ENCODE peak calls at places on chromosome 16, in six cellular contexts. T, P, U, F, Z and L are unnamed samples.

GRCh38 chr16:70416748-70417616 is 21.9 kb downstream of the ST3GAL2 start:
- DNase-seq in T (no peak), P (no peak), U (no peak), F (no peak), Z (peak; percentile 62), L (no peak)

GRCh38 chr16:66364117-66364958 is 2.2 kb upstream of the CDH5 start:
- DNase-seq in T (peak; percentile 23), P (no peak), U (peak; percentile 70), F (no peak), Z (peak; percentile 38), L (peak; percentile 31)

GRCh38 chr16:79533292-79533691 is 67.2 kb downstream of the MAF start:
- DNase-seq in T (no peak), P (no peak), U (no peak), F (no peak), Z (no peak), L (no peak)

GRCh38 chr16:50300942-50301625 is 34.7 kb downstream of the ADCY7 start:
- DNase-seq in T (no peak), P (no peak), U (no peak), F (peak; percentile 22), Z (no peak), L (no peak)

GRCh38 chr16:67459066-67459857 is 21.7 kb downstream of the ATP6V0D1 start:
- DNase-seq in T (peak; percentile 94), P (no peak), U (no peak), F (no peak), Z (peak; percentile 78), L (peak; percentile 52)

GRCh38 chr16:5361322-5361721 is 263.7 kb upstream of the EEF2KMT start:
- DNase-seq in T (no peak), P (no peak), U (no peak), F (no peak), Z (no peak), L (no peak)

GRCh38 chr16:65876200-65876498 is 490.3 kb upstream of the CDH5 start:
- DNase-seq in T (no peak), P (no peak), U (no peak), F (no peak), Z (no peak), L (no peak)

GRCh38 chr16:69848635-69849545 is 86.8 kb downstream of the WWP2 start:
- DNase-seq in T (peak; percentile 90), P (peak; percentile 84), U (peak; percentile 87), F (peak; percentile 49), Z (peak; percentile 88), L (no peak)

GRCh38 chr16:3825940-3826339 is 54.6 kb downstream of the CREBBP start:
- DNase-seq in T (no peak), P (no peak), U (no peak), F (no peak), Z (no peak), L (no peak)

GRCh38 chr16:67865318-67865717 is 7.5 kb upstream of the EDC4 start:
- DNase-seq in T (peak; percentile 48), P (no peak), U (no peak), F (no peak), Z (peak; percentile 27), L (no peak)

GRCh38 chr16:75351183-75351582 is 82.1 kb downstream of the CFDP1 start:
- DNase-seq in T (no peak), P (no peak), U (no peak), F (no peak), Z (no peak), L (no peak)

GRCh38 chr16:85370881-85371651 is 242.1 kb upstream of the GSE1 start:
- DNase-seq in T (no peak), P (no peak), U (no peak), F (no peak), Z (peak; percentile 83), L (no peak)

GRCh38 chr16:64893386-64893785 is 228.5 kb downstream of the CDH11 start:
- DNase-seq in T (no peak), P (no peak), U (no peak), F (no peak), Z (no peak), L (no peak)

GRCh38 chr16:26316683-26317464 is 625.1 kb downstream of the HS3ST4 start:
- DNase-seq in T (no peak), P (no peak), U (no peak), F (peak; percentile 54), Z (no peak), L (no peak)

GRCh38 chr16:2008009-2008526 is 1.6 kb downstream of the ZNF598 start:
- DNase-seq in T (peak; percentile 75), P (no peak), U (no peak), F (no peak), Z (peak; percentile 68), L (peak; percentile 94)

GRCh38 chr16:2008631-2009301 is 855 bp downstream of the ZNF598 start:
- DNase-seq in T (peak; percentile 52), P (no peak), U (no peak), F (no peak), Z (no peak), L (no peak)

GRCh38 chr16:2009302-2009711 is 314 bp downstream of the ZNF598 start:
- DNase-seq in T (no peak), P (no peak), U (no peak), F (no peak), Z (no peak), L (no peak)

GRCh38 chr16:2007081-2007836 is 2.4 kb downstream of the ZNF598 start:
- DNase-seq in T (peak; percentile 63), P (no peak), U (no peak), F (no peak), Z (no peak), L (no peak)

DNA sequence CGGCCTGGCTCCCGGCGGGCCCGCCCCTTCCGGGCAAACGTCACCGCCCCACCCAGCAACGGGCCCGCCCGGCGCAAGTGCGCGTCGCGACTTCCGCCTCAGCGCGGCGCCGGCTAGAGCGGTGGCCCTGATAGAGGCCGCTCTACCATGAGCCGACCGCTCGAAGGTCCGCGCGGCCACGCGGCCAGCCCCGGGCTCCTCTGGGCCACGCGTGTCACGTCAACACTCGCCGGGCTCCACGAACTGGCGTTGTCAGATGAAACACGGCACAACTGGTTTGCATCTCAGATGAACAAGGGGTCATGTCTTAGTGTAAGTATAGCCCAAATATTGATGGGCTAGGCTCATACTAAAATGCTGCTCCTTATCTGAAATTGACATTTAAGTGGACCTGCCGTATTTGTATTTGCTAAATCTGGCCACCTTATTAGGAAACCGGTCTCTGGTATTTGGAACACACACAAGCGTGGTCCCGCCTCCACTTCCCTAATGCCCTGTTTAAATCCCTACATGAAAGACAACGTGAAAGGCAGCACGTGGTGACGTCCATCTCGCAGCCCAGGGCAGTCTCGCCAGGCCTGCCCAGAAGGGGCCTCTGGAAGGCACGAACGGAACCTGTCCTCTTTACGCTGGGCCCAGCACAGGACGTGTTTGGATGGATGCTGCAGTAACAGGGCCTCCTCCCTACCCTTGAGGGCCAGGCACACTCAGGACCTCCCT is at the start of gene ZNF598:
- DNase-seq in T (peak; percentile 86), P (no peak), U (peak; percentile 70), F (peak; percentile 82), Z (peak; percentile 86), L (no peak)
- TF ChIP-seq CTCF in T (no peak), P (no peak), U (no peak), F (peak; percentile 35), Z (no peak), L (no peak)

DNA sequence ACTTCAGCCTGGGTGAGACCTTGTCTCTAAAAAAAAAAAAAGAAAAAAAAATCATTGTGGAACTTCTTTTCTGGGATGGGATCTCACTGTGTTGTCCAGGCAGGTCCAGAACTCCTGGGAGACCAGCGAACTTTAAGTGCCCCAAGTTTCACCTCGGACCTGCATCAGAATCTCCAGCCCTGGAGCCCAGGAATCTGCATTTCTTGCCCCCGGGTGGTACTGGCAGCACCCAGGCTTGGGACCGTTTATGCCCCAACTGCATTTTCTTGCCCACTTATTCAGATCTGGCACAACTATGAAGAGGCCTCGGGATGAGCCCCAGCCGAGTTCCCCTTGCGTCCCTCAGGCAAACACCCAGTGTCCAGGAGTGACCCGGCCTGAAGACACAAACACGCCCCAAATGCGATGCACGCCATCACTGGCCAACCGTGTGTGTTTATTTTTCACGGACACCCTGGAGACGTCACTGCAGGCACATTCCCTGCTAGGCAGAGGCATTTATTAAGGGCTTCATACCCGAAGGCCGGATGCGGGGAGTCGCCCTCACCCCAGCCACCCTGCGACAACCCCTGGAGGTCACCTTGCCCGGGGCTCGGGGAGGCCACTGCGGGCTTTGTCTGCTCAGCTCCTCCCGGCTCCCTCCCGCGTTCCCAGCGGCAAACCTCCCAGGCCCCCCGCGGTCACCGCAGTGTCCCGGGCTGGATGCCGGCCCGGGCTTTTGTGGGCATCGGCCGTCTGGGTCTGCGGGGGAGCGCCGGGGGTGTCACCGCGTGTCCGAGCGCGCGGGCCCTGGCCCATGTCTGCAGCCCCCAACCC is 684 bp upstream of the SPIRE2 start:
- DNase-seq in T (peak; percentile 52), P (no peak), U (no peak), F (peak; percentile 54), Z (peak; percentile 72), L (peak; percentile 65)
- H3K4me3 ChIP-seq in T (peak overlapping the region; percentile 45), P (peak overlapping the region; percentile 63), U (peak overlapping the region; percentile 43), F (peak overlapping the region; percentile 69), Z (peak overlapping the region; percentile 70), L (peak overlapping the region; percentile 63)

GRCh38 chr16:77250395-77250794 is 51.2 kb downstream of the SYCE1L start:
- DNase-seq in T (no peak), P (no peak), U (no peak), F (no peak), Z (no peak), L (no peak)

GRCh38 chr16:77246160-77246559 is 47.0 kb downstream of the SYCE1L start:
- DNase-seq in T (no peak), P (no peak), U (no peak), F (no peak), Z (no peak), L (no peak)
- TF ChIP-seq CTCF in T (no peak), P (no peak), U (no peak), F (no peak), Z (no peak), L (no peak)

GRCh38 chr16:21589551-21589950 is 9.8 kb upstream of the METTL9 start:
- DNase-seq in T (no peak), P (no peak), U (no peak), F (no peak), Z (no peak), L (no peak)

GRCh38 chr16:21584817-21585216 is 14.6 kb upstream of the METTL9 start:
- DNase-seq in T (no peak), P (no peak), U (no peak), F (no peak), Z (no peak), L (no peak)

GRCh38 chr16:21590287-21590686 is 9.1 kb upstream of the METTL9 start:
- DNase-seq in T (no peak), P (no peak), U (no peak), F (no peak), Z (no peak), L (peak; percentile 56)

GRCh38 chr16:21593530-21594289 is 5.7 kb upstream of the METTL9 start:
- DNase-seq in T (no peak), P (no peak), U (no peak), F (no peak), Z (no peak), L (no peak)

GRCh38 chr16:21590791-21591190 is 8.6 kb upstream of the METTL9 start:
- DNase-seq in T (no peak), P (no peak), U (no peak), F (no peak), Z (no peak), L (no peak)
- H3K4me3 ChIP-seq in T (no peak overlapping the region), P (no peak overlapping the region), U (no peak overlapping the region), F (no peak overlapping the region), Z (no peak overlapping the region), L (no peak overlapping the region)